ENCODE peak calls at places on chromosomes 5 and 9, in five cellular contexts. X is GM23248, Z is HCT116, G is K562, T is neuronal stem cell. O is an unnamed sample.

GRCh38 chr5:152349683-152350526 is 55.2 kb downstream of the NMUR2 start:
- DNase-seq in G (peak), T (peak), Z (peak), X (peak), O (peak)

GRCh38 chr5:142305211-142305610 is 19.6 kb downstream of the SPRY4 start:
- DNase-seq in Z (no peak), T (no peak), G (no peak), X (no peak), O (no peak)

GRCh38 chr5:95080456-95080855 is 204.4 kb downstream of the MCTP1 start:
- DNase-seq in Z (no peak), T (no peak), G (no peak), X (no peak), O (no peak)

GRCh38 chr5:134458234-134458633 is 46.6 kb upstream of the CDKN2AIPNL start:
- DNase-seq in G (no peak), T (no peak), X (peak), Z (no peak), O (no peak)

GRCh38 chr9:81969971-81970370 is 18.6 kb upstream of the SPATA31D1 start:
- DNase-seq in Z (no peak), X (peak), T (no peak), G (no peak), O (no peak)

GRCh38 chr5:123809594-123810172 is 297.7 kb downstream of the CSNK1G3 start:
- DNase-seq in Z (no peak), G (no peak), X (no peak), T (no peak), O (peak)

GRCh38 chr5:6652025-6652424 is 18.8 kb downstream of the SRD5A1 start:
- DNase-seq in Z (no peak), G (no peak), T (no peak), X (no peak), O (peak)

GRCh38 chr9:20597862-20598261 is 24.4 kb downstream of the MLLT3 start:
- DNase-seq in T (no peak), Z (no peak), X (no peak), G (no peak), O (no peak)

GRCh38 chr5:178787889-178788288 is 57.4 kb upstream of the ZNF354A start:
- DNase-seq in G (no peak), X (no peak), Z (no peak), T (no peak), O (no peak)

GRCh38 chr5:134345996-134346395 is 21.0 kb downstream of the CDKL3 start:
- DNase-seq in T (no peak), X (no peak), G (no peak), Z (no peak), O (no peak)

GRCh38 chr5:77645158-77645994 is 6.9 kb upstream of the OTP start:
- DNase-seq in X (peak), G (peak), Z (peak), T (no peak), O (peak)

GRCh38 chr9:16294371-16294770 is 576.1 kb downstream of the BNC2 start:
- DNase-seq in X (peak), G (no peak), Z (no peak), T (no peak), O (no peak)

GRCh38 chr9:133107245-133107722 is 13.8 kb downstream of the RALGDS start:
- DNase-seq in X (no peak), G (no peak), Z (no peak), T (no peak), O (no peak)

GRCh38 chr9:21872696-21873095 is 70.3 kb downstream of the MTAP start:
- DNase-seq in T (no peak), G (no peak), X (no peak), Z (no peak), O (no peak)

GRCh38 chr5:170597109-170597741 is 93.4 kb downstream of the KCNIP1 start:
- DNase-seq in X (peak), T (no peak), G (no peak), Z (no peak), O (no peak)

GRCh38 chr9:115492869-115493268 is 374.9 kb upstream of the TNC start:
- DNase-seq in G (no peak), X (no peak), T (no peak), Z (no peak), O (no peak)
- H2AFZ ChIP-seq in G (no peak), X (no peak), T (no peak), Z (no peak), O (no peak)

DNA sequence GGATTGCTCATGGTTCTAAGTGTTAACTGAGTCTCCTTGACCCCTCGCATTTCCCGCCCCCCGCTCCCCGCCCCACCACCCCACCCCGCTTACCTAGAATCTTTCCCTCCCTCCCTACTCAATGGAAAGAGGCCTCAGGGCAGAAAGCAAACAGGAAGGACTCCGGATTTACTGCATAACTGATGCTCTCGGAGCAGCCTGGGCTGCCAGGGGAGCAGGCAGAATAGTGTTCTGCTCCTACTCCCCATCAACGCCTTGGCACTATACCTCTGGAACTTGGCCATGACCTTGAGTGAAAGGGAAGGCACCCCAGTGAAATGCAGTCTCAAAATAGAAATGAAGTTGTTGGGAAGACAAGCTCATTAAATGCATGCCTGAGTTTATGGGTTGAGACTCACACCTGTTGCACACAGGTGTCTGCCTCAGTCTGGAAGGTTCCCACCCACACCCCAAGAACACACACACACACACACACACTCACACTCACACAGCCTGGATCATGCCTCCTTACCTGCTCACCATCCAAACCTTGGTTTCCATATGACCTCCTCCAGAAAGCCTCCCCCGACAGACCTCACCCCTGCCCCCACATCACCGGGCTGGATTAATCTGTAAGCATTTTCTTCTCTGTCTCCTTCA is 59.7 kb downstream of the NEURL1B start:
- DNase-seq in Z (no peak), T (no peak), X (no peak), G (no peak), O (no peak)
- H3K4me3 ChIP-seq in Z (no peak), T (no peak), X (no peak), G (no peak), O (no peak)

GRCh38 chr9:114450181-114450580 is 55.1 kb downstream of the WHRN start:
- DNase-seq in Z (no peak), G (no peak), T (no peak), X (no peak), O (no peak)
- H2AFZ ChIP-seq in Z (no peak), G (no peak), T (no peak), X (no peak), O (no peak)

GRCh38 chr5:14168139-14168792 is 25.1 kb downstream of the TRIO start:
- DNase-seq in Z (no peak), T (no peak), X (peak), G (no peak), O (peak)

GRCh38 chr5:14167211-14167845 is 24.2 kb downstream of the TRIO start:
- DNase-seq in Z (no peak), X (peak), G (no peak), T (no peak), O (no peak)

GRCh38 chr5:14171091-14171490 is 27.9 kb downstream of the TRIO start:
- DNase-seq in X (peak), Z (no peak), T (no peak), G (no peak), O (no peak)

GRCh38 chr5:14166437-14166836 is 23.3 kb downstream of the TRIO start:
- DNase-seq in G (no peak), T (no peak), X (peak), Z (no peak), O (no peak)

GRCh38 chr5:14168793-14169262 is 25.7 kb downstream of the TRIO start:
- DNase-seq in Z (no peak), T (no peak), G (no peak), X (no peak), O (no peak)
- H3K4me3 ChIP-seq in Z (no peak), T (no peak), G (no peak), X (no peak), O (peak)

GRCh38 chr5:160357861-160358411 is 12.5 kb downstream of the C1QTNF2 start:
- DNase-seq in G (no peak), X (peak), Z (no peak), T (no peak), O (no peak)
- H2AFZ ChIP-seq in G (no peak), X (peak), Z (no peak), T (peak), O (no peak)

DNA sequence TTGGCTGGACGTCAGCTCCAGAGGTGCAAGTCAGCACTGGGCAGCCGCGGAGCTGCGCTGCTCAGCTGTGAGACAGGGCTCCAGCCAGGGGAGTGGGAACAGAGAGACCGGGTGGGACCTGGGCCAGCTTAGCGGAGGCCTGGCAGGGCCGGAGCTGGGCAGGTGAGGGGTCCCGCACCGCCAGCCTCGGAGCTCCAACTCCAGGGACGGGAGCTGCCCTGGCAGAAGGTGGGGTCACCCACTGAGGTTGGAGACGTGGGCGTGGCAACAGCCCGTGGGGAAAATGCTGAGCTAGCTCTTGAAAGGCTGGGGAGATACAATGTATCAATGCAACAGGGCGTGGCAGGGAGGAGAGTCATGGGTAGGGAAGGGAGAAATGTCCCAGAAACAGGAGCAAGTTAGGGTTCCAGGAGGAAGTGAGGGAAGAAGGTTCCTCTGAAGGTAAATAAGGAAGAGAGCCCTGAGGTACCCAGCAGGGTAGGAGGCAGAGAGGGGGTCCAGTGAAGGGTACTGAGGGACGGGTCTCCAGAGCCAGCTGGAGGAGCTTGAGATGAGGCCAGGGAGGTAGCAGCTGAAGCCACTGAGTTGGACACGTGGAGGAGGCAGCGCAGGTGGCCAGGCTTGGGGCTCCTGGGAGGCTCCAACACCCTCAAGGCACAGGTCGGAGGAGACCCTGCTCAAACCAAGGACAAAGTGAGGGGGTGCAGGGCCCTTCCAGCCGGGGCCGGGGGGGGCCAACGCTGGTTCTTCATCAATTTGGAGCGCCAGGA is 736 bp upstream of the NKD2 start:
- DNase-seq in Z (no peak), X (no peak), T (no peak), G (no peak), O (no peak)
- H3K4me3 ChIP-seq in Z (peak), X (no peak), T (no peak), G (no peak), O (no peak)

GRCh38 chr9:23538604-23539003 is 287.4 kb downstream of the ELAVL2 start:
- DNase-seq in G (no peak), Z (no peak), T (no peak), X (no peak), O (no peak)

GRCh38 chr9:23539311-23539710 is 286.7 kb downstream of the ELAVL2 start:
- DNase-seq in X (no peak), G (no peak), Z (no peak), T (no peak), O (no peak)

GRCh38 chr9:23541976-23542375 is 284.1 kb downstream of the ELAVL2 start:
- DNase-seq in G (no peak), Z (no peak), X (no peak), T (no peak), O (no peak)

GRCh38 chr9:23538060-23538387 is 288.0 kb downstream of the ELAVL2 start:
- DNase-seq in G (no peak), T (no peak), X (no peak), Z (no peak), O (no peak)

DNA sequence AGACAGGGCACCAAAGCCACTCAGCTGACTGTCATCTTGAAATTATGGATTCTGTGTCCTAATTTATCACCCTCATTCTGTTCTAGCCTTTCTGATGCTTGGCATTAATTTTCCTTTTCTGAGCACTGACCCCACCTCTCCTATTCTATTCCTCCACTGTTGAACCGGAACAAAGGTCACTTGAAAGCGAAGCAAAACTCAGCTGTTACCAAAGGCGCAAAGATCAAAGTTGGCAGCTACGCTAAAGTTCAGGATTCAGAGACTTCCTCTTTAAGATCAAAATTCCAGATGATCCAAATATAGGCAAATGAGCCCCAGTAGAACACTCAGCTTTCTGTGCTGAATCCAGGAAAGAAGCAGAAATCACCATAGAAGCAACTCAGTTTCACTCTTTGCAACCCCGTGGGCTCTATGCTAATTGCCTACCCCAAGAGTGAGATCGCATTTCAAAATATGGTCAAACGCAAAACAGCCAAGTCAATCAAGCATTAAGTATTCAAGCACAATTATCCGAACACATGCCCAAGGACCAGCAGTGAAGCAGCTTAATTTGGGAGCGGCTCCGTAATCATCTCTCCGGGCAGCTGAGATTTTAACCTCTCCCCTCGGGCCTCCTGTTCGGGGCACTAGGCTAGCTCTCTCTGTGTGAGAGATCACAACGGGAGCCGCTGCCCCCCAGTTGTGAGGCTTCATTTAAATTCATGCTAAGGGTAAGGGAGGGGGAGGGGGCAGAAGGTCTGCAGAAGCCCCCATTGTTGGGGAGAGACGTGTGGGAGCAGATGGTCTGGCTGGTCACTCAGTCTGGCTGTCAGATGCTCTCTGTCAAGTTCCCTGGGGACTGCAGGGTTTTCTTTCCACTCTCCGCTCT is 288.6 kb downstream of the ELAVL2 start:
- DNase-seq in Z (no peak), X (no peak), T (peak), G (no peak), O (no peak)
- H2AFZ ChIP-seq in Z (no peak), X (no peak), T (peak), G (no peak), O (no peak)

GRCh38 chr5:84118551-84118950 is 266.1 kb downstream of the EDIL3 start:
- DNase-seq in T (no peak), Z (no peak), G (no peak), X (no peak), O (no peak)
- H3K4me3 ChIP-seq in T (no peak), Z (no peak), G (no peak), X (no peak), O (no peak)

GRCh38 chr9:128162215-128163026 is 2.4 kb downstream of the BBLN start:
- DNase-seq in X (peak), Z (no peak), G (no peak), T (no peak), O (no peak)

GRCh38 chr9:128159784-128160602 is at the start of gene BBLN:
- DNase-seq in Z (peak), G (peak), T (peak), X (peak), O (peak)

GRCh38 chr9:128163027-128163515 is 3.0 kb downstream of the BBLN start:
- DNase-seq in T (no peak), G (no peak), Z (no peak), X (no peak), O (no peak)

GRCh38 chr9:128159073-128159783 is 837 bp upstream of the BBLN start:
- DNase-seq in T (no peak), Z (peak), X (peak), G (peak), O (peak)

GRCh38 chr9:128160603-128160987 is 530 bp downstream of the BBLN start:
- DNase-seq in X (peak), T (no peak), G (peak), Z (no peak), O (peak)
- H2AFZ ChIP-seq in X (peak), T (peak), G (peak), Z (no peak), O (peak)

DNA sequence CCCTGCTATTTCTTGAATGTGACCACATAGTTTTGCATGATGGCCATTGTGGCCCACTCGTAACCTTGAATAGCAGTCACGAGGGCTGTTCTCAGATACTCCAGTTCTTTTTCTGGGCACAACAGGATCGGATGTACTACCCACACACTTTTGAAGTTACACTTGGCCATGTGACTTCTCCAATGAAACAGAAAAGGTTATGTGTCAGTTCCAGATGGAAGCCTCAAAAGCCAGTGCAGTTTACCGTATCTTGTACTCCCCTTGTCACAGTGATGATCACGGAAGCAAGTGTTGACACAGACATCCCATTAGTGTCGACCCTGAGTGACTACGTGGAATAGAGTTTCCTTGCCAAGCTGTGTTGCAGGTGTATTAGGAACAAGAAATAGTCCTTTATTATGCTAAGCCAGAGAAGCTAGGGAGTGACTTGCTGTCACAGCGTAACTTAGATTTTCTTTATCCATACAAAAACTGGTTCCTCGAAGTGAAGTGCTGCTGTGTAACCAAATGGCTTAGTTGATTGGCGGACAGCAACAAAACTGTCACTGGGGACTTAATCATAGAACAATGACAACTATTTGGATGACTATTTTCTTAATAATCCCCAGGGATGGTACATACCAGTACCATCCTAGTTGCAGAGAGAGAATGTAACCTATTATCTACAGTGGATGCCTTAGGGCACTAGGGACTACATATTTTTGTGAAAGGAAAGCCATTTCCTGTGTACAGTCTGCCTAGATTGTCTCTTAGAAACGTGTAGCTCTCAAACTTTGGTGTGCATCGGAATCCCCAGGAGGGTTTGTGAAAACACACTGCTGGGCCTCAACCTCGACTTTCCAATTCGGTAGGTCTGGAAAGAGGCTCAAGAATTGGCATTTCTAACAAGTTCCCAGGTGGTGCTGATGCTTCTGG is 90.1 kb upstream of the DMRT1 start:
- DNase-seq in T (no peak), Z (no peak), G (no peak), X (peak), O (peak)
- H3K4me3 ChIP-seq in T (no peak), Z (no peak), G (no peak), X (peak), O (no peak)